ENCODE peak calls at places on chromosome 15, in five cellular contexts. One of them, this sample, is unnamed.

GRCh38 chr15:74200871-74201419 is 1.6 kb downstream of the STRA6 start:
- DNase-seq in GM12891: no peak
- DNase-seq in A549: peak; percentile 30
- DNase-seq in breast epithelium: no peak
- DNase-seq in NB4: no peak
- DNase-seq in this sample: no peak

GRCh38 chr15:57746752-57747151 is 40.2 kb downstream of the POLR2M start:
- DNase-seq in GM12891: no peak
- DNase-seq in A549: no peak
- DNase-seq in breast epithelium: no peak
- DNase-seq in NB4: no peak
- DNase-seq in this sample: no peak

GRCh38 chr15:65132841-65133549 is 613 bp downstream of the PDCD7 start:
- DNase-seq in GM12891: peak; percentile 66
- DNase-seq in breast epithelium: no peak
- DNase-seq in NB4: peak; percentile 74
- DNase-seq in A549: peak; percentile 55
- DNase-seq in this sample: peak; percentile 35

GRCh38 chr15:33156021-33156420 is 38.5 kb downstream of the FMN1 start:
- DNase-seq in GM12891: no peak
- DNase-seq in NB4: no peak
- DNase-seq in breast epithelium: no peak
- DNase-seq in A549: no peak
- DNase-seq in this sample: no peak

GRCh38 chr15:68326711-68327412 is 49.3 kb downstream of the FEM1B start:
- DNase-seq in A549: no peak
- DNase-seq in breast epithelium: no peak
- DNase-seq in GM12891: no peak
- DNase-seq in NB4: peak; percentile 44
- DNase-seq in this sample: no peak

GRCh38 chr15:93899817-93900216 is 331.5 kb upstream of the MCTP2 start:
- DNase-seq in A549: no peak
- DNase-seq in GM12891: no peak
- DNase-seq in breast epithelium: no peak
- DNase-seq in NB4: no peak
- DNase-seq in this sample: no peak

GRCh38 chr15:100686021-100686724 is 83.8 kb downstream of the ASB7 start:
- DNase-seq in breast epithelium: no peak
- DNase-seq in A549: no peak
- DNase-seq in NB4: no peak
- DNase-seq in GM12891: no peak
- DNase-seq in this sample: no peak

GRCh38 chr15:62907275-62907674 is 135.3 kb upstream of the TPM1 start:
- DNase-seq in NB4: no peak
- DNase-seq in GM12891: no peak
- DNase-seq in breast epithelium: no peak
- DNase-seq in A549: no peak
- DNase-seq in this sample: no peak

GRCh38 chr15:57112178-57112577 is 193.7 kb downstream of the TCF12 start:
- DNase-seq in A549: no peak
- DNase-seq in NB4: no peak
- DNase-seq in GM12891: no peak
- DNase-seq in breast epithelium: no peak
- DNase-seq in this sample: no peak

GRCh38 chr15:62975515-62975914 is 67.0 kb upstream of the TPM1 start:
- DNase-seq in GM12891: no peak
- DNase-seq in breast epithelium: no peak
- DNase-seq in NB4: no peak
- DNase-seq in A549: peak; percentile 57
- DNase-seq in this sample: no peak

GRCh38 chr15:61116830-61117229 is 112.3 kb downstream of the RORA start:
- DNase-seq in A549: no peak
- DNase-seq in NB4: no peak
- DNase-seq in breast epithelium: no peak
- DNase-seq in GM12891: no peak
- DNase-seq in this sample: no peak

GRCh38 chr15:92801774-92802464 is 98.2 kb upstream of the CHD2 start:
- DNase-seq in GM12891: no peak
- DNase-seq in breast epithelium: no peak
- DNase-seq in A549: peak; percentile 86
- DNase-seq in NB4: peak; percentile 83
- DNase-seq in this sample: no peak

GRCh38 chr15:59300618-59301139 is 72.0 kb downstream of the MYO1E start:
- DNase-seq in NB4: no peak
- DNase-seq in breast epithelium: no peak
- DNase-seq in A549: peak; percentile 65
- DNase-seq in GM12891: no peak
- DNase-seq in this sample: no peak

GRCh38 chr15:26891448-26891881 is 24.6 kb downstream of the GABRA5 start:
- DNase-seq in breast epithelium: peak; percentile 75
- DNase-seq in GM12891: no peak
- DNase-seq in NB4: peak; percentile 75
- DNase-seq in A549: peak; percentile 70
- DNase-seq in this sample: peak; percentile 37

GRCh38 chr15:87591042-87591441 is 665.5 kb downstream of the NTRK3 start:
- DNase-seq in A549: no peak
- DNase-seq in NB4: no peak
- DNase-seq in GM12891: no peak
- DNase-seq in breast epithelium: no peak
- DNase-seq in this sample: no peak

GRCh38 chr15:55074431-55074830 is 122.3 kb downstream of the RSL24D1 start:
- DNase-seq in A549: no peak
- DNase-seq in GM12891: no peak
- DNase-seq in breast epithelium: no peak
- DNase-seq in NB4: no peak
- DNase-seq in this sample: no peak

GRCh38 chr15:65904301-65904700 is 35.0 kb downstream of the RAB11A start:
- DNase-seq in breast epithelium: no peak
- DNase-seq in A549: no peak
- DNase-seq in NB4: no peak
- DNase-seq in GM12891: no peak
- DNase-seq in this sample: no peak

GRCh38 chr15:47293763-47294162 is 423.5 kb upstream of the SEMA6D start:
- DNase-seq in NB4: no peak
- DNase-seq in GM12891: no peak
- DNase-seq in A549: no peak
- DNase-seq in breast epithelium: no peak
- DNase-seq in this sample: no peak

GRCh38 chr15:71329509-71330260 is 214.4 kb downstream of the THSD4 start:
- DNase-seq in GM12891: no peak
- DNase-seq in NB4: no peak
- DNase-seq in breast epithelium: no peak
- DNase-seq in A549: peak; percentile 24
- DNase-seq in this sample: peak; percentile 50

GRCh38 chr15:57743424-57743823 is 36.9 kb downstream of the POLR2M start:
- DNase-seq in A549: peak; percentile 27
- DNase-seq in breast epithelium: no peak
- DNase-seq in GM12891: no peak
- DNase-seq in NB4: peak; percentile 21
- DNase-seq in this sample: no peak

GRCh38 chr15:83475551-83475950 is 28.4 kb downstream of the SH3GL3 start:
- DNase-seq in GM12891: no peak
- DNase-seq in breast epithelium: no peak
- DNase-seq in NB4: no peak
- DNase-seq in A549: no peak
- DNase-seq in this sample: peak; percentile 32

DNA sequence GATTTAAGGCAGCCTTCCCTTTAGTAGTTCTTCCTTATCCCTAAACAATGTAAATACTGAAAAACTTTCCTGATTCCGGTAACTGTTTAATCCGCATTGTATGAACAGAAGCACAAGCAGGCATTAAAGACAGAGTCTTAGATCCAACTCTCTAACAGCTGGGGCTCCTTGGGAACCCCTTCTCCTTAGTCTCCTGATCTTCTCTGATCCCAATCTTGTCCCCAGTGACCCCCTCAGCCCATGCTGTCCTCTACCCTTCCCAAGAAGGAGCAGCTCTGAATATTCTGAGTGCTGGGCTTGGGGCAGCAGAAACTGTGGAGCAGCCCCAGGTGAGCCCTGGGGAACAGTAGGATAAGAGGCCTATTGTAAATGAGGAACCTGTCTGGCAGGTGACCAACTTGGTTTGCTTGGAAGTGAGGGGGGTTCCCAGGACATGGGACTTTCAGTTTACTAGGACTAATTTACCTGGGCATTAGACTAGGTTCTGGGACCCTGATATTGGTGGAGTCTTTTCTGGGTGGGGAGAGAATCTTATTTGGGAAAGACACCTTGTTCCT is 13.0 kb upstream of the SLC30A4 start:
- DNase-seq in GM12891: no peak
- DNase-seq in A549: no peak
- DNase-seq in NB4: no peak
- DNase-seq in breast epithelium: no peak
- DNase-seq in this sample: no peak
- TF ChIP-seq POLR2A in GM12891: no peak
- TF ChIP-seq POLR2A in A549: no peak
- TF ChIP-seq POLR2A in NB4: no peak
- TF ChIP-seq POLR2A in breast epithelium: no peak
- TF ChIP-seq POLR2A in this sample: no peak

DNA sequence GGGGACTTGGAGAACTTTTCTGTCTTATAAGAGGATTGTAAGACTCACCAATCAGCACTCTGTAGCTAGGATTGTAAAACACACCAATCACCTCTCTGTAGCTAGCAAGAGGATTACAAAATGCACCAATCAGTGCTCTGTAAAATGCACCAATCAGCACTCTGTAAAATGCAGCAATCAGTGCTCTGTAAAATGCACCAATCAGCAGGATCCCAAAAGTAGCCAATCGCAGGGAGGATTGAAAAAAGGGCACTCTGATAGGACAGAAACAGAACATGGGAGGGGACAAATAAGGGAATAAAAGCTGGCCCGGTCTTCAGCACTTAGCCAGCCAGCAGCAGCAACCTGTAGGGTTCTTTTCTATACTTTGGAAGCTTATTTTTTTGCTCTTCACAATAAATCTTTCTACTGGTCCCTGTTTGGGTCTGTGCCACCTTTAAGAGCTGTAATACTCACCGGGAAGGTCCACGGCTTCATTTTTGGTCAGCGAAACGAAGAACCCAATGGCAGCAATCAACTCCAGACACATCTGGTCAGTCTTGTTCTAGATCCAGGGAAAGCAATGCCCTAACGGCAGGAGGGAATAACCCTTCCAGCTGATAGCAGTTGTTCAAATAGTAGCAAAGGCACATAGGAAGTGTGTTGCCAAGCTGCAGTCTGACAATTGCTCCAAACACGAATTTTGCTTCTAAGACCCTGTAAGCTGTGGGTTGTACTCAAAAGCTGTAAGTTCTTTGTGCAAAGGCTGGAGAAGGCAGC is 135.6 kb downstream of the TJP1 start:
- DNase-seq in A549: peak; percentile 42
- DNase-seq in NB4: no peak
- DNase-seq in GM12891: no peak
- DNase-seq in breast epithelium: no peak
- DNase-seq in this sample: no peak
- TF ChIP-seq POLR2A in A549: no peak
- TF ChIP-seq POLR2A in NB4: no peak
- TF ChIP-seq POLR2A in GM12891: no peak
- TF ChIP-seq POLR2A in breast epithelium: no peak
- TF ChIP-seq POLR2A in this sample: no peak

GRCh38 chr15:45635763-45636292 is 999 bp downstream of the SQOR start:
- DNase-seq in A549: no peak
- DNase-seq in GM12891: no peak
- DNase-seq in breast epithelium: no peak
- DNase-seq in NB4: no peak
- DNase-seq in this sample: no peak

GRCh38 chr15:45637552-45638033 is 2.8 kb downstream of the SQOR start:
- DNase-seq in A549: peak; percentile 77
- DNase-seq in NB4: peak; percentile 92
- DNase-seq in breast epithelium: no peak
- DNase-seq in GM12891: peak; percentile 53
- DNase-seq in this sample: no peak

GRCh38 chr15:45635191-45635638 is 386 bp downstream of the SQOR start:
- DNase-seq in A549: peak; percentile 59
- DNase-seq in GM12891: peak; percentile 37
- DNase-seq in breast epithelium: peak; percentile 71
- DNase-seq in NB4: peak; percentile 78
- DNase-seq in this sample: no peak

GRCh38 chr15:45631831-45632230 is 3.0 kb upstream of the SQOR start:
- DNase-seq in breast epithelium: no peak
- DNase-seq in NB4: no peak
- DNase-seq in A549: no peak
- DNase-seq in GM12891: no peak
- DNase-seq in this sample: no peak

GRCh38 chr15:45634442-45635190 is at the start of gene SQOR:
- DNase-seq in NB4: peak; percentile 89
- DNase-seq in GM12891: peak; percentile 50
- DNase-seq in breast epithelium: peak; percentile 84
- DNase-seq in A549: peak; percentile 86
- DNase-seq in this sample: peak; percentile 52
- TF ChIP-seq POLR2A in NB4: peak; percentile 67
- TF ChIP-seq POLR2A in GM12891: peak; percentile 37
- TF ChIP-seq POLR2A in breast epithelium: peak; percentile 46
- TF ChIP-seq POLR2A in A549: peak; percentile 49
- TF ChIP-seq POLR2A in this sample: peak; percentile 36

GRCh38 chr15:50686468-50687301 is at the start of gene TRPM7:
- DNase-seq in breast epithelium: peak; percentile 76
- DNase-seq in GM12891: peak; percentile 82
- DNase-seq in NB4: peak; percentile 94
- DNase-seq in A549: peak; percentile 93
- DNase-seq in this sample: peak; percentile 64
- TF ChIP-seq POLR2A in breast epithelium: peak; percentile 49
- TF ChIP-seq POLR2A in GM12891: peak; percentile 89
- TF ChIP-seq POLR2A in NB4: peak; percentile 97
- TF ChIP-seq POLR2A in A549: peak; percentile 93
- TF ChIP-seq POLR2A in this sample: peak; percentile 76

GRCh38 chr15:37425541-37425940 is 325.2 kb upstream of the MEIS2 start:
- DNase-seq in A549: no peak
- DNase-seq in breast epithelium: no peak
- DNase-seq in NB4: no peak
- DNase-seq in GM12891: no peak
- DNase-seq in this sample: no peak
- TF ChIP-seq POLR2A in A549: no peak
- TF ChIP-seq POLR2A in breast epithelium: no peak
- TF ChIP-seq POLR2A in NB4: no peak
- TF ChIP-seq POLR2A in GM12891: no peak
- TF ChIP-seq POLR2A in this sample: no peak

DNA sequence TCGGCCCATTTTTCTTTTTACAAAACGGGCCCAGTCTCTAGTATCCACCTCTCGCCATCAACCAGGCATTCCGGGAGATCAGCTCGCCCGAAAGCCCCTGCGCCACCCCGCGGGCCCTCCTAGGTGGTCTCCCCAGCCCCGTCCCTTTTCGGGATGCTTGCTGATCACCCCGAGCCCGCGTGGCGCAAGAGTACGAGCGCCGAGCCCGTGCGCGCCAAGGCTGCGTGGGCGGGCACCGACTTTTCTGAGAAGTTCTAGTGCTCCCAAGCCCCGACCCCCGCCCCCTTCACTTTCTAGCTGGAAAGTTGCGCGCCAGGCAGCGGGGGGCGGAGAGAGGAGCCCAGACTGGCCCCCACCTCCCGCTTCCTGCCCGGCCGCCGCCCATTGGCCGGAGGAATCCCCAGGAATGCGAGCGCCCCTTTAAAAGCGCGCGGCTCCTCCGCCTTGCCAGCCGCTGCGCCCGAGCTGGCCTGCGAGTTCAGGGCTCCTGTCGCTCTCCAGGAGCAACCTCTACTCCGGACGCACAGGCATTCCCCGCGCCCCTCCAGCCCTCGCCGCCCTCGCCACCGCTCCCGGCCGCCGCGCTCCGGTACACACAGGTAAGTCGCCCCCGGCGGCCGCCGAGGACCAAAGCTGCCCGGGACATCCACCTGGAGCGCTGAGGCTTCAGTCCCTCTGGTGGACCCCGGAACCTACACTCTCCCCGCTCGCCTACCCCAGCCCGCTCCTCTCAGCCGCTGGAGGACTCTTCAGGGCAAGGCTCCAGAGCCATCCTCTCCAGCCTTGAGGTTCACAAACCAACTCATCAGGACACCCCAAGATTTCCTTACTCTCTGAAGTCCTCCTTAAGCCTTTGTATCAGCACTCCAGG is at the start of gene THBS1:
- DNase-seq in A549: peak; percentile 84
- DNase-seq in NB4: peak; percentile 49
- DNase-seq in GM12891: peak; percentile 19
- DNase-seq in breast epithelium: peak; percentile 82
- DNase-seq in this sample: peak; percentile 76
- TF ChIP-seq POLR2A in A549: peak; percentile 98
- TF ChIP-seq POLR2A in NB4: no peak
- TF ChIP-seq POLR2A in GM12891: no peak
- TF ChIP-seq POLR2A in breast epithelium: peak; percentile 88
- TF ChIP-seq POLR2A in this sample: peak; percentile 98